ENCODE peak calls at places on chromosomes 3 and 15, in seven cellular contexts. K is NCI-H460; Q is GM20000; X is endothelial cell; P is epithelial cell of proximal tubule; F is stimulated activated CD8-positive, alpha-beta memory T cell treated with anti-CD3 and anti-CD28 coated beads, Interleukin-4, amount 100 ng/mL, for 1 hour; W is COR-L47. I is an unnamed sample.
A peak's percentile ranks its signal among the peaks of the same experiment; 100 is the strongest.

GRCh38 chr3:25289663-25290062 is 138.4 kb upstream of the RARB start:
- DNase-seq in P (no peak), Q (no peak), X (no peak), K (no peak), W (no peak), F (no peak), I (no peak)

GRCh38 chr3:32815812-32816438 is 1.9 kb upstream of the TRIM71 start:
- DNase-seq in K (no peak), X (peak; percentile 31), W (no peak), F (no peak), P (no peak), Q (peak; percentile 32), I (no peak)

GRCh38 chr15:25375557-25375956 is 63.3 kb downstream of the UBE3A start:
- DNase-seq in W (no peak), P (no peak), X (no peak), Q (no peak), K (no peak), F (no peak), I (no peak)

GRCh38 chr3:25047058-25047457 is 381.0 kb upstream of the RARB start:
- DNase-seq in P (peak; percentile 7), W (peak; percentile 52), Q (no peak), K (no peak), X (no peak), F (no peak), I (no peak)

GRCh38 chr15:59283717-59284336 is 77.2 kb downstream of the LDHAL6B start:
- DNase-seq in Q (no peak), K (peak; percentile 45), X (no peak), F (no peak), W (no peak), P (no peak), I (no peak)

GRCh38 chr3:33083958-33084357 is 13.0 kb downstream of the GLB1 start:
- DNase-seq in Q (no peak), W (no peak), K (no peak), X (no peak), P (no peak), F (no peak), I (no peak)

GRCh38 chr3:152745677-152746076 is 89.3 kb upstream of the P2RY1 start:
- DNase-seq in X (no peak), Q (no peak), K (no peak), P (no peak), W (no peak), F (no peak), I (no peak)

GRCh38 chr15:58627046-58627445 is 122.5 kb downstream of the ADAM10 start:
- DNase-seq in K (no peak), Q (no peak), W (no peak), F (no peak), X (no peak), P (no peak), I (no peak)

GRCh38 chr15:56168394-56168793 is 75.3 kb downstream of the RFX7 start:
- DNase-seq in F (no peak), Q (no peak), X (no peak), P (no peak), K (no peak), W (no peak), I (no peak)

GRCh38 chr15:31843426-31844055 is 186.8 kb upstream of the CHRNA7 start:
- DNase-seq in K (no peak), W (peak; percentile 82), X (no peak), Q (no peak), P (no peak), F (no peak), I (no peak)

GRCh38 chr3:8554725-8555621 is 53.4 kb downstream of the LMCD1 start:
- DNase-seq in F (no peak), K (no peak), W (no peak), P (no peak), X (no peak), Q (no peak), I (no peak)

GRCh38 chr3:23752126-23752525 is 53.6 kb upstream of the UBE2E1 start:
- DNase-seq in Q (no peak), X (no peak), P (no peak), F (no peak), W (no peak), K (no peak), I (no peak)

GRCh38 chr15:75842722-75843617 is at the start of gene UBE2Q2:
- DNase-seq in X (peak; percentile 66), P (no peak), K (peak; percentile 62), Q (peak; percentile 91), W (peak; percentile 77), F (peak; percentile 46), I (peak; percentile 66)

GRCh38 chr3:33042668-33043067 is 54.3 kb downstream of the GLB1 start:
- DNase-seq in K (no peak), F (no peak), Q (no peak), X (no peak), P (no peak), W (no peak), I (no peak)

GRCh38 chr15:100733088-100733487 is 130.7 kb downstream of the ASB7 start:
- DNase-seq in W (no peak), F (no peak), K (no peak), X (no peak), P (no peak), Q (no peak), I (no peak)

GRCh38 chr3:23389089-23389488 is 186.0 kb downstream of the UBE2E2 start:
- DNase-seq in X (peak; percentile 12), P (no peak), F (no peak), Q (no peak), W (no peak), K (no peak), I (no peak)

GRCh38 chr15:82849556-82850241 is 40.3 kb downstream of the WHAMM start:
- DNase-seq in F (peak; percentile 8), P (no peak), W (peak; percentile 59), Q (peak; percentile 81), X (peak; percentile 78), K (peak; percentile 80), I (peak; percentile 63)

GRCh38 chr15:74893627-74894026 is 3.8 kb downstream of the MPI start:
- DNase-seq in P (no peak), Q (no peak), F (no peak), K (no peak), W (no peak), X (no peak), I (no peak)

GRCh38 chr15:100760357-100760903 is 119.2 kb upstream of the ALDH1A3 start:
- DNase-seq in P (no peak), Q (no peak), W (no peak), F (no peak), K (no peak), X (no peak), I (no peak)

GRCh38 chr3:59418836-59419235 is 369.0 kb upstream of the CFAP20DC start:
- DNase-seq in P (no peak), Q (no peak), F (no peak), X (no peak), K (no peak), W (no peak), I (no peak)

GRCh38 chr3:123321806-123322205 is 120.1 kb downstream of the SEC22A start:
- DNase-seq in F (no peak), K (no peak), W (no peak), X (no peak), P (no peak), Q (no peak), I (no peak)

GRCh38 chr15:90972133-90972532 is 17.4 kb downstream of the RCCD1 start:
- DNase-seq in K (no peak), W (no peak), F (no peak), X (no peak), Q (no peak), P (no peak), I (no peak)

GRCh38 chr15:95259513-95259912 is 1028.2 kb downstream of the MCTP2 start:
- DNase-seq in P (no peak), Q (peak; percentile 38), W (peak; percentile 58), X (peak; percentile 67), F (peak; percentile 40), K (peak; percentile 71), I (peak; percentile 63)

I was measured in SHP77.